ENCODE peak calls at places on chromosomes 12 and 14, in ten cellular contexts. S is NCI-H2081, M is GM19239, A is spleen, N is left cardiac atrium, R is AG08396, B is WTC11, F is aorta, P is AG10803, L is tibial nerve. H is an unnamed sample.

GRCh38 chr12:46387697-46388096 is 15.1 kb upstream of the SLC38A2 start:
- DNase-seq in N (no peak), B (no peak), S (no peak), P (no peak), R (no peak), F (no peak), M (no peak), A (peak; percentile 78), L (no peak), H (no peak)

GRCh38 chr14:30317729-30318128 is 241.2 kb upstream of the G2E3 start:
- DNase-seq in L (no peak), N (no peak), M (no peak), B (no peak), F (no peak), S (no peak), A (no peak), R (no peak), P (no peak), H (no peak)

GRCh38 chr12:4140607-4141301 is 132.8 kb upstream of the CCND2 start:
- DNase-seq in N (no peak), S (no peak), B (no peak), P (no peak), L (no peak), F (no peak), M (no peak), A (no peak), R (no peak), H (no peak)

GRCh38 chr12:103269962-103270361 is 225.8 kb downstream of the C12orf42 start:
- DNase-seq in F (no peak), R (no peak), M (no peak), S (no peak), P (no peak), A (no peak), L (no peak), B (no peak), N (no peak), H (no peak)

GRCh38 chr12:102957339-102958050 is at the start of gene ASCL1:
- DNase-seq in N (no peak), A (no peak), M (no peak), S (peak; percentile 95), B (peak; percentile 56), F (peak; percentile 70), L (no peak), R (no peak), P (peak; percentile 30), H (no peak)

GRCh38 chr12:104985206-104985605 is 910 bp upstream of the NOPCHAP1 start:
- DNase-seq in S (peak; percentile 4), R (no peak), A (no peak), B (no peak), P (no peak), F (no peak), M (no peak), N (no peak), L (no peak), H (no peak)

GRCh38 chr12:15966426-15966825 is 55.3 kb downstream of the DERA start:
- DNase-seq in R (peak; percentile 19), L (no peak), P (peak; percentile 89), A (no peak), F (no peak), N (no peak), S (no peak), B (no peak), M (no peak), H (no peak)

GRCh38 chr12:97552410-97553050 is 89.9 kb downstream of the RMST start:
- DNase-seq in P (no peak), A (no peak), L (no peak), N (no peak), R (no peak), F (no peak), S (no peak), B (no peak), M (no peak), H (no peak)

GRCh38 chr12:24750263-24750662 is 198.6 kb downstream of the BCAT1 start:
- DNase-seq in A (no peak), F (no peak), L (no peak), B (peak; percentile 14), N (no peak), S (no peak), R (no peak), P (no peak), M (no peak), H (no peak)

GRCh38 chr14:95620659-95621059 is 65.6 kb upstream of the TCL1B start:
- DNase-seq in S (peak; percentile 88), N (no peak), M (no peak), R (no peak), F (no peak), B (no peak), A (no peak), P (no peak), L (no peak), H (no peak)

GRCh38 chr14:60349663-60350365 is 100.8 kb downstream of the PPM1A start:
- DNase-seq in B (peak; percentile 22), M (no peak), F (no peak), L (peak; percentile 49), S (peak; percentile 62), A (no peak), R (peak; percentile 51), P (peak; percentile 56), N (no peak), H (no peak)

GRCh38 chr14:22530101-22530500 is 58.9 kb downstream of the DAD1 start:
- DNase-seq in F (no peak), M (no peak), L (no peak), N (no peak), A (no peak), S (no peak), B (no peak), P (no peak), R (no peak), H (no peak)

GRCh38 chr12:75959506-75959905 is 72.1 kb downstream of the PHLDA1 start:
- DNase-seq in S (no peak), F (no peak), R (no peak), N (no peak), M (no peak), P (peak; percentile 54), A (no peak), L (no peak), B (no peak), H (no peak)

GRCh38 chr14:103019827-103020226 is 37.5 kb downstream of the CDC42BPB start:
- DNase-seq in A (peak; percentile 46), M (no peak), L (no peak), P (peak; percentile 52), S (no peak), F (peak; percentile 51), R (no peak), N (no peak), B (no peak), H (no peak)

GRCh38 chr12:65923228-65923627 is 98.9 kb downstream of the HMGA2 start:
- DNase-seq in N (no peak), R (no peak), A (no peak), L (no peak), P (no peak), S (no peak), F (no peak), M (no peak), B (no peak), H (no peak)

GRCh38 chr14:68935761-68936209 is 43.3 kb downstream of the ACTN1 start:
- DNase-seq in R (no peak), S (no peak), B (no peak), M (no peak), L (no peak), N (peak; percentile 84), P (no peak), A (no peak), F (no peak), H (no peak)

GRCh38 chr12:54988402-54989054 is 4.0 kb upstream of the TESPA1 start:
- DNase-seq in A (peak; percentile 80), B (no peak), L (peak; percentile 76), N (peak; percentile 74), S (peak; percentile 10), F (peak; percentile 81), M (no peak), P (peak; percentile 29), R (no peak), H (peak; percentile 93)

GRCh38 chr12:62903151-62903550 is 31.8 kb downstream of the PPM1H start:
- DNase-seq in B (no peak), L (no peak), M (no peak), N (no peak), F (no peak), A (no peak), S (no peak), R (no peak), P (no peak), H (no peak)

GRCh38 chr12:70985850-70986249 is 65.3 kb upstream of the PTPRR start:
- DNase-seq in F (no peak), M (no peak), R (peak; percentile 9), N (no peak), P (peak; percentile 68), S (no peak), B (no peak), L (no peak), A (no peak), H (no peak)

GRCh38 chr14:82710257-82710841 is 1176.7 kb upstream of the SEL1L start:
- DNase-seq in R (peak; percentile 36), M (peak; percentile 16), N (peak; percentile 25), L (peak; percentile 27), B (peak; percentile 83), F (peak; percentile 78), A (no peak), P (peak; percentile 48), S (peak; percentile 75), H (no peak)

GRCh38 chr12:119512772-119513497 is 80.6 kb upstream of the TMEM233 start:
- DNase-seq in P (no peak), R (no peak), A (no peak), L (peak; percentile 5), M (no peak), B (peak; percentile 49), S (no peak), N (no peak), F (no peak), H (no peak)

GRCh38 chr12:90102957-90103652 is 394.5 kb upstream of the ATP2B1 start:
- DNase-seq in N (no peak), P (peak; percentile 47), F (no peak), A (no peak), L (no peak), B (no peak), R (peak; percentile 39), S (peak; percentile 49), M (peak; percentile 4), H (no peak)

GRCh38 chr14:99065551-99065950 is 206.4 kb downstream of the BCL11B start:
- DNase-seq in N (no peak), S (no peak), F (no peak), M (no peak), B (no peak), P (no peak), R (no peak), A (no peak), L (no peak), H (no peak)

GRCh38 chr14:68783408-68784297 is 9.2 kb downstream of the ZFP36L1 start:
- DNase-seq in N (no peak), P (no peak), B (no peak), R (no peak), F (no peak), L (no peak), M (no peak), A (no peak), S (no peak), H (no peak)

GRCh38 chr14:104681689-104682074 is 7.7 kb upstream of the INF2 start:
- DNase-seq in A (peak; percentile 88), M (no peak), L (peak; percentile 72), R (peak; percentile 89), P (peak; percentile 80), S (no peak), B (peak; percentile 86), F (peak; percentile 94), N (peak; percentile 95), H (peak; percentile 91)

GRCh38 chr14:85159726-85160125 is 370.2 kb upstream of the FLRT2 start:
- DNase-seq in P (no peak), R (no peak), N (no peak), A (no peak), L (no peak), S (no peak), M (no peak), F (no peak), B (no peak), H (no peak)

GRCh38 chr12:132074216-132074615 is 69.9 kb downstream of the DDX51 start:
- DNase-seq in M (no peak), F (no peak), L (no peak), S (no peak), P (no peak), B (no peak), N (no peak), A (no peak), R (no peak), H (no peak)

GRCh38 chr14:71232506-71232905 is 325.2 kb downstream of the PCNX1 start:
- DNase-seq in L (no peak), N (no peak), A (no peak), R (no peak), B (no peak), F (no peak), M (no peak), S (no peak), P (no peak), H (no peak)

H was measured in Right ventricle myocardium inferior.